ENCODE peak calls at places on chromosomes 4 and X, in seven cellular contexts. One of them, this sample, is unnamed.

GRCh38 chrX:81120270-81120935 is 81.3 kb downstream of the HMGN5 start:
- DNase-seq in DMS153: no peak
- DNase-seq in LoVo: no peak
- DNase-seq in mucosa of descending colon: no peak
- DNase-seq in Kasumi-1: no peak
- DNase-seq in EL: peak
- DNase-seq in astrocyte of the spinal cord: no peak
- DNase-seq in this sample: peak

GRCh38 chrX:22320236-22320635 is 47.5 kb downstream of the CBLL2 start:
- DNase-seq in mucosa of descending colon: no peak
- DNase-seq in DMS153: no peak
- DNase-seq in EL: no peak
- DNase-seq in Kasumi-1: no peak
- DNase-seq in LoVo: no peak
- DNase-seq in astrocyte of the spinal cord: no peak
- DNase-seq in this sample: no peak

GRCh38 chr4:186032259-186032658 is 36.7 kb upstream of the TLR3 start:
- DNase-seq in mucosa of descending colon: no peak
- DNase-seq in EL: no peak
- DNase-seq in astrocyte of the spinal cord: no peak
- DNase-seq in DMS153: no peak
- DNase-seq in Kasumi-1: no peak
- DNase-seq in LoVo: no peak
- DNase-seq in this sample: no peak

GRCh38 chr4:10285028-10285427 is 168.4 kb upstream of the WDR1 start:
- DNase-seq in EL: peak
- DNase-seq in DMS153: no peak
- DNase-seq in mucosa of descending colon: no peak
- DNase-seq in Kasumi-1: no peak
- DNase-seq in LoVo: no peak
- DNase-seq in astrocyte of the spinal cord: no peak
- DNase-seq in this sample: peak

GRCh38 chr4:25970691-25971427 is 56.8 kb downstream of the SMIM20 start:
- DNase-seq in Kasumi-1: no peak
- DNase-seq in astrocyte of the spinal cord: peak
- DNase-seq in EL: peak
- DNase-seq in LoVo: no peak
- DNase-seq in DMS153: peak
- DNase-seq in mucosa of descending colon: peak
- DNase-seq in this sample: no peak

GRCh38 chrX:70176938-70177533 is at the start of gene DGAT2L6:
- DNase-seq in EL: no peak
- DNase-seq in DMS153: peak
- DNase-seq in Kasumi-1: no peak
- DNase-seq in astrocyte of the spinal cord: no peak
- DNase-seq in LoVo: no peak
- DNase-seq in mucosa of descending colon: no peak
- DNase-seq in this sample: no peak

GRCh38 chrX:16870861-16871584 is 861 bp upstream of the RBBP7 start:
- DNase-seq in Kasumi-1: peak
- DNase-seq in LoVo: no peak
- DNase-seq in EL: peak
- DNase-seq in mucosa of descending colon: peak
- DNase-seq in DMS153: no peak
- DNase-seq in astrocyte of the spinal cord: no peak
- DNase-seq in this sample: peak

GRCh38 chr4:53183754-53184153 is 182.1 kb downstream of the SCFD2 start:
- DNase-seq in DMS153: no peak
- DNase-seq in LoVo: no peak
- DNase-seq in Kasumi-1: no peak
- DNase-seq in astrocyte of the spinal cord: no peak
- DNase-seq in mucosa of descending colon: no peak
- DNase-seq in EL: no peak
- DNase-seq in this sample: no peak

GRCh38 chr4:127212701-127213100 is 420.1 kb upstream of the INTU start:
- DNase-seq in Kasumi-1: no peak
- DNase-seq in mucosa of descending colon: no peak
- DNase-seq in DMS153: peak
- DNase-seq in astrocyte of the spinal cord: no peak
- DNase-seq in EL: no peak
- DNase-seq in LoVo: no peak
- DNase-seq in this sample: no peak